ENCODE peak calls at places on chromosomes 16 and 17, in eight cellular contexts. U is GDM1, I is Calu3, F is activated gamma-delta T cell treated with Interleukin-2 at 50 U/mL for 16 hours, N is hypothalamus, E is body of pancreas, J is GM13977, G is ureter. K is an unnamed sample.

GRCh38 chr16:55569025-55569424 is 2.5 kb downstream of the CAPNS2 start:
- DNase-seq in U (no peak), I (no peak), F (no peak), N (no peak), E (no peak), J (no peak), G (no peak), K (no peak)

GRCh38 chr17:44971776-44972483 is 3.8 kb upstream of the C1QL1 start:
- DNase-seq in U (no peak), I (no peak), F (peak), N (no peak), E (no peak), J (no peak), G (no peak), K (no peak)

GRCh38 chr16:31134625-31135534 is 647 bp downstream of the PRSS8 start:
- DNase-seq in U (no peak), I (peak), F (no peak), N (no peak), E (peak), J (no peak), G (no peak), K (no peak)

GRCh38 chr17:31609331-31609730 is 217.9 kb downstream of the RAB11FIP4 start:
- DNase-seq in U (no peak), I (no peak), F (no peak), N (no peak), E (no peak), J (no peak), G (no peak), K (no peak)

GRCh38 chr16:15032547-15033308 is 23.1 kb downstream of the NTAN1 start:
- DNase-seq in U (peak), I (no peak), F (no peak), N (no peak), E (no peak), J (no peak), G (no peak), K (no peak)

GRCh38 chr17:62778990-62779681 is 29.0 kb downstream of the MARCHF10 start:
- DNase-seq in U (no peak), I (peak), F (no peak), N (no peak), E (peak), J (no peak), G (peak), K (no peak)

GRCh38 chr16:81486555-81487061 is 42.0 kb downstream of the CMIP start:
- DNase-seq in U (no peak), I (no peak), F (no peak), N (no peak), E (peak), J (no peak), G (no peak), K (no peak)

GRCh38 chr16:73172621-73173312 is 124.8 kb upstream of the ZFHX3 start:
- DNase-seq in U (no peak), I (peak), F (no peak), N (no peak), E (peak), J (no peak), G (peak), K (no peak)

GRCh38 chr17:64061157-64061898 is 40.9 kb upstream of the ICAM2 start:
- DNase-seq in U (no peak), I (no peak), F (no peak), N (no peak), E (no peak), J (peak), G (no peak), K (no peak)

GRCh38 chr17:38724337-38724988 is 5.7 kb upstream of the CISD3 start:
- DNase-seq in U (no peak), I (no peak), F (no peak), N (peak), E (peak), J (no peak), G (no peak), K (no peak)

GRCh38 chr17:29778936-29779811 is 150.9 kb downstream of the SSH2 start:
- DNase-seq in U (peak), I (peak), F (peak), N (peak), E (peak), J (peak), G (peak), K (no peak)

GRCh38 chr17:78597923-78598545 is 20.8 kb upstream of the DNAH17 start:
- DNase-seq in U (no peak), I (no peak), F (no peak), N (no peak), E (no peak), J (no peak), G (no peak), K (peak)

GRCh38 chr17:59501690-59502089 is 63.7 kb upstream of the DHX40 start:
- DNase-seq in U (no peak), I (no peak), F (no peak), N (no peak), E (no peak), J (no peak), G (no peak), K (no peak)

GRCh38 chr16:52573365-52574104 is 26.6 kb upstream of the TOX3 start:
- DNase-seq in U (no peak), I (peak), F (no peak), N (no peak), E (peak), J (no peak), G (peak), K (no peak)

GRCh38 chr16:456891-457483 is 31.5 kb downstream of the RAB11FIP3 start:
- DNase-seq in U (no peak), I (no peak), F (no peak), N (no peak), E (no peak), J (no peak), G (no peak), K (no peak)

GRCh38 chr17:73393962-73394361 is 82.2 kb upstream of the CDC42EP4 start:
- DNase-seq in U (no peak), I (peak), F (no peak), N (no peak), E (no peak), J (no peak), G (no peak), K (peak)

GRCh38 chr16:8718753-8719386 is 44.5 kb downstream of the ABAT start:
- DNase-seq in U (no peak), I (no peak), F (no peak), N (no peak), E (no peak), J (no peak), G (no peak), K (no peak)

GRCh38 chr17:72334205-72334604 is 213.4 kb downstream of the SOX9 start:
- DNase-seq in U (no peak), I (no peak), F (no peak), N (no peak), E (no peak), J (no peak), G (no peak), K (no peak)

GRCh38 chr17:45052052-45052772 is 780 bp upstream of the DCAKD start:
- DNase-seq in U (no peak), I (peak), F (peak), N (no peak), E (peak), J (peak), G (peak), K (peak)

GRCh38 chr16:27221576-27222498 is 18.5 kb downstream of the KDM8 start:
- DNase-seq in U (no peak), I (no peak), F (no peak), N (no peak), E (peak), J (no peak), G (no peak), K (peak)

GRCh38 chr17:57097832-57098421 is 12.9 kb downstream of the AKAP1 start:
- DNase-seq in U (no peak), I (no peak), F (no peak), N (peak), E (peak), J (no peak), G (no peak), K (no peak)

K was measured in chondrocyte.